ENCODE peak calls at places on chromosomes 13 and 19, in seven cellular contexts. W is uterus, X is dorsolateral prefrontal cortex, R is aorta, N is thyroid gland, Q is HFF-Myc, P is kidney. M is an unnamed sample.

GRCh38 chr13:112782433-112783010 is 92.7 kb downstream of the ATP11A start:
- DNase-seq in P (no peak), N (no peak), X (no peak), W (no peak), R (peak), Q (no peak), M (no peak)

GRCh38 chr13:97429681-97430081 is 4.3 kb upstream of the RAP2A start:
- DNase-seq in N (no peak), R (no peak), Q (no peak), P (no peak), X (peak), W (no peak), M (no peak)

GRCh38 chr13:34672631-34673030 is 269.4 kb upstream of the NBEA start:
- DNase-seq in P (no peak), N (no peak), Q (no peak), X (peak), R (no peak), W (no peak), M (no peak)

GRCh38 chr13:93771782-93772181 is 545.2 kb downstream of the GPC6 start:
- DNase-seq in R (no peak), N (no peak), W (no peak), P (no peak), X (no peak), Q (no peak), M (no peak)

GRCh38 chr13:76667551-76667950 is 218.7 kb downstream of the KCTD12 start:
- DNase-seq in X (no peak), R (no peak), Q (no peak), P (no peak), W (no peak), N (no peak), M (peak)

GRCh38 chr19:45772130-45772880 is 3.3 kb upstream of the SIX5 start:
- DNase-seq in W (no peak), R (no peak), Q (no peak), P (no peak), N (no peak), X (no peak), M (no peak)

GRCh38 chr19:1947651-1948209 is 6.8 kb downstream of the CSNK1G2 start:
- DNase-seq in W (no peak), N (no peak), Q (no peak), P (peak), R (no peak), X (no peak), M (no peak)

GRCh38 chr19:55504981-55505380 is 16.7 kb downstream of the SSC5D start:
- DNase-seq in R (no peak), P (no peak), X (no peak), Q (no peak), N (no peak), W (no peak), M (no peak)

GRCh38 chr13:100559886-100560285 is 28.7 kb downstream of the GGACT start:
- DNase-seq in R (no peak), Q (no peak), P (no peak), X (no peak), W (no peak), N (no peak), M (no peak)

GRCh38 chr19:5156231-5156986 is 184.2 kb downstream of the PTPRS start:
- DNase-seq in W (no peak), R (peak), P (peak), X (no peak), Q (no peak), N (no peak), M (no peak)

GRCh38 chr19:51607077-51607476 is 23.1 kb downstream of the SIGLEC5 start:
- DNase-seq in Q (no peak), X (no peak), R (no peak), N (no peak), P (no peak), W (no peak), M (no peak)

GRCh38 chr13:34162545-34162936 is 344.6 kb downstream of the RFC3 start:
- DNase-seq in W (no peak), Q (peak), R (no peak), N (peak), P (no peak), X (no peak), M (no peak)

GRCh38 chr19:18496167-18496979 is 25.5 kb downstream of the ELL start:
- DNase-seq in X (no peak), Q (no peak), W (no peak), P (peak), R (no peak), N (peak), M (no peak)

GRCh38 chr13:41970918-41971317 is 10.0 kb upstream of the VWA8 start:
- DNase-seq in P (no peak), Q (no peak), W (no peak), R (no peak), X (no peak), N (no peak), M (no peak)

DNA sequence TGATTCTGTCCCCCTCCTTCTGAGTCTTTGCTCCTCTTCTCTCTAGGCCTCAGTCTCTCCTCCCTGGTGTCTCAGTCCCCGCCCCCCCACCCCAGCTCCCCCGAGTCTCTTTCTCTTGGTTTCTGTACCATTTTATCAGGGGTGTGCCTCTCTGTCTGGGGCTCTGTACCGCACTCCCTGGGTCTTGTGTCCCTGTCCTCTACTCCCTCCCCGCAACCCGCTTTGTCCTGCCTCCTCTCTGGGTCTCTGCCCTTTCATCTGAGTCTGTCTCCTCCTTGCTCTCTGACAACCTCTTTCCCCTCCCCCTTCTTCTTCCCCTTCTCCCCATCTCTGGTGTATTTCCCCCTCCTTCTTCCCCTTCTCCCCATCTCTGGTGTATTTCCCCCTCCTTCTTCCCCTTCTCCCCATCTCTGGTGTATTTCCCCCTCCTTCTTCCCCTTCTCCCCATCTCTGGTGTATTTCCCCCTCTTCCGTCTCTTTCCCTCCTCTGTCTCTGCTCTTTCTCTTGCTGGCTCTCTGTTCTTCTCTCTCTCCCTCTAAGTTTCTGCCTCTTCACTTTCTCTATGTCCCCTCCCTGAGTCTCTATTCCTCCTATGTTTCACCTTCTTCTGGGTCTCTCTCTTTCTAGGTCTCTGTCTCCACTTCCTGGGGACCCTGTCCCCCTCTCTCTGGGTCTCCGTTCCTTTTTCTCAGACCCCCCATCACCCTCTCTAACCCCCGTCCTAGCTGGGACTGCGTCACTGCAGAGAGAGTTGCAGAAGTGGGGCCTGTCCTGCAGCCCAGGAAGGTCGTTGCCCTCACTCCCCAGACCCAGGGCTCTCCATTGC is 2.2 kb upstream of the KCNC3 start:
- DNase-seq in X (no peak), W (no peak), N (no peak), R (peak), Q (no peak), P (no peak), M (no peak)
- H3K4me3 ChIP-seq in X (peak), W (no peak), N (no peak), R (no peak), Q (no peak), P (peak), M (peak)

GRCh38 chr19:3785938-3786824 is at the start of gene MATK:
- DNase-seq in Q (no peak), W (no peak), N (no peak), X (no peak), R (no peak), P (peak), M (no peak)
- H3K4me3 ChIP-seq in Q (peak), W (no peak), N (no peak), X (peak), R (no peak), P (no peak), M (peak)

DNA sequence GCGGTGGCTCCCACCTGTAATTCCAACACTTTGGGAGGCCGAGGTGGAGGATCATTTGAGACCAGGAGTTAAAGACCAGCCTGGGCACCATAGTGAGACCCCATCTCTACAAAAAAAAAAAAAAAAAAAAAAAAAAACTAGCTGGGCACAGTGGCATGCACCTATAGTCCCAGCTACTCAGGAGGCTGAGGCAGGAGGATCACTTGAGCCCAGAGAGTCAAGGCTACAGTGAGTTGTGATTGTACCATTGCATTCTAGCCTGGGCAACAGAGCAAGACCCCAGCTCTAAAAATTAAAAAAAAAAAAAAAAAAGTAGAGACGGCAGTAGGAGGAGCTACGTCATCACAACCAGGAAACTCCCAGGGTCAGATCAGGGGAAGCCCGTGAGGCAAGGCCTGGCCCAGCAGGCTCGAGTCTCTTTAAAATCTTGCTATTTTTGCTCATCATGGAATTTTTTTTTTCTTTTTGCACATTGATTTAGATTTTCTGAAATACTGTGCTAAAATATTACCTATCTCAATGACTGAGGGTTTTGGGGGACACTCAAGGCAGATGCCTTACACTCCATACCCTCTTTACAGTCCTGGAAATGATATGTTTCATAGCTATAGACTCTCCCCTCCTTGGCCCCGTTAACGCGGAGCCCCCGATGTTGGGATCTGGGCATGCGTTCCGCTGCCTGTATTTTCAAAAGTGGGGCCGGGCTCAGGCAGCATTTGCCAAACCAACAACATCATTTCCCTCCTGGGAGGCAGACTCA is 44.4 kb upstream of the USE1 start:
- DNase-seq in X (no peak), Q (no peak), N (no peak), R (no peak), W (no peak), P (no peak), M (no peak)
- H3K4me3 ChIP-seq in X (no peak), Q (no peak), N (no peak), R (no peak), W (no peak), P (no peak), M (no peak)

GRCh38 chr19:48720251-48720612 is 707 bp upstream of the MAMSTR start:
- DNase-seq in P (peak), X (no peak), N (no peak), R (no peak), Q (no peak), W (no peak), M (no peak)
- H3K4me3 ChIP-seq in P (peak), X (peak), N (no peak), R (no peak), Q (peak), W (no peak), M (peak)

M was measured in SK-N-MC.